ENCODE peak calls at places on chromosomes 7 and 10, in six cellular contexts. One of them, this sample, is unnamed. For H3K4me1, the result is how much of the 10 kb centered on the place peaks cover.

GRCh38 chr10:118966131-118967125 is 63.1 kb upstream of the NANOS1 start:
- DNase-seq in HepG2: no peak
- DNase-seq in esophagus muscularis mucosa: no peak
- DNase-seq in CD4-positive, CD25-positive, alpha-beta regulatory T cell: no peak
- DNase-seq in body of pancreas: no peak
- DNase-seq in GM23248: peak
- DNase-seq in this sample: no peak

GRCh38 chr10:62379394-62379793 is 5.2 kb downstream of the ZNF365 start:
- DNase-seq in HepG2: no peak
- DNase-seq in esophagus muscularis mucosa: no peak
- DNase-seq in CD4-positive, CD25-positive, alpha-beta regulatory T cell: no peak
- DNase-seq in body of pancreas: no peak
- DNase-seq in GM23248: no peak
- DNase-seq in this sample: no peak

GRCh38 chr10:62614389-62615157 is 189.9 kb upstream of the ADO start:
- DNase-seq in HepG2: no peak
- DNase-seq in esophagus muscularis mucosa: peak
- DNase-seq in CD4-positive, CD25-positive, alpha-beta regulatory T cell: no peak
- DNase-seq in body of pancreas: no peak
- DNase-seq in GM23248: peak
- DNase-seq in this sample: no peak

GRCh38 chr7:80902716-80903308 is 16.0 kb downstream of the SEMA3C start:
- DNase-seq in HepG2: no peak
- DNase-seq in esophagus muscularis mucosa: no peak
- DNase-seq in CD4-positive, CD25-positive, alpha-beta regulatory T cell: no peak
- DNase-seq in body of pancreas: no peak
- DNase-seq in GM23248: no peak
- DNase-seq in this sample: no peak

GRCh38 chr7:69403169-69403568 is 195.1 kb upstream of the AUTS2 start:
- DNase-seq in HepG2: no peak
- DNase-seq in esophagus muscularis mucosa: no peak
- DNase-seq in CD4-positive, CD25-positive, alpha-beta regulatory T cell: no peak
- DNase-seq in body of pancreas: no peak
- DNase-seq in GM23248: no peak
- DNase-seq in this sample: no peak

GRCh38 chr10:22253578-22253882 is 35.7 kb upstream of the EBLN1 start:
- DNase-seq in HepG2: no peak
- DNase-seq in esophagus muscularis mucosa: no peak
- DNase-seq in CD4-positive, CD25-positive, alpha-beta regulatory T cell: peak
- DNase-seq in body of pancreas: peak
- DNase-seq in GM23248: peak
- DNase-seq in this sample: peak

GRCh38 chr7:15555385-15555859 is 6.4 kb downstream of the AGMO start:
- DNase-seq in HepG2: peak
- DNase-seq in esophagus muscularis mucosa: no peak
- DNase-seq in CD4-positive, CD25-positive, alpha-beta regulatory T cell: no peak
- DNase-seq in body of pancreas: no peak
- DNase-seq in GM23248: peak
- DNase-seq in this sample: no peak

GRCh38 chr7:112699725-112700513 is 90.3 kb downstream of the TMEM168 start:
- DNase-seq in HepG2: no peak
- DNase-seq in esophagus muscularis mucosa: no peak
- DNase-seq in CD4-positive, CD25-positive, alpha-beta regulatory T cell: no peak
- DNase-seq in body of pancreas: no peak
- DNase-seq in GM23248: no peak
- DNase-seq in this sample: no peak

GRCh38 chr10:3217301-3217700 is 44.7 kb upstream of the PITRM1 start:
- DNase-seq in HepG2: no peak
- DNase-seq in esophagus muscularis mucosa: no peak
- DNase-seq in CD4-positive, CD25-positive, alpha-beta regulatory T cell: no peak
- DNase-seq in body of pancreas: no peak
- DNase-seq in GM23248: peak
- DNase-seq in this sample: no peak

GRCh38 chr7:120942861-120943260 is 7.7 kb upstream of the ING3 start:
- DNase-seq in HepG2: no peak
- DNase-seq in esophagus muscularis mucosa: no peak
- DNase-seq in CD4-positive, CD25-positive, alpha-beta regulatory T cell: no peak
- DNase-seq in body of pancreas: no peak
- DNase-seq in GM23248: no peak
- DNase-seq in this sample: no peak

GRCh38 chr10:24307696-24308476 is 98.9 kb downstream of the KIAA1217 start:
- DNase-seq in HepG2: no peak
- DNase-seq in esophagus muscularis mucosa: no peak
- DNase-seq in CD4-positive, CD25-positive, alpha-beta regulatory T cell: no peak
- DNase-seq in body of pancreas: no peak
- DNase-seq in GM23248: no peak
- DNase-seq in this sample: no peak

GRCh38 chr10:89029785-89030437 is 39.3 kb downstream of the FAS start:
- DNase-seq in HepG2: peak
- DNase-seq in esophagus muscularis mucosa: no peak
- DNase-seq in CD4-positive, CD25-positive, alpha-beta regulatory T cell: peak
- DNase-seq in body of pancreas: peak
- DNase-seq in GM23248: peak
- DNase-seq in this sample: peak

GRCh38 chr10:97800474-97800873 is 28.7 kb upstream of the SFRP5 start:
- DNase-seq in HepG2: no peak
- DNase-seq in esophagus muscularis mucosa: no peak
- DNase-seq in CD4-positive, CD25-positive, alpha-beta regulatory T cell: no peak
- DNase-seq in body of pancreas: no peak
- DNase-seq in GM23248: no peak
- DNase-seq in this sample: no peak

GRCh38 chr7:150879345-150879744 is 27.0 kb downstream of the AOC1 start:
- DNase-seq in HepG2: no peak
- DNase-seq in esophagus muscularis mucosa: peak
- DNase-seq in CD4-positive, CD25-positive, alpha-beta regulatory T cell: no peak
- DNase-seq in body of pancreas: no peak
- DNase-seq in GM23248: no peak
- DNase-seq in this sample: no peak

GRCh38 chr10:102501201-102502028 is 1.1 kb downstream of the ACTR1A start:
- DNase-seq in HepG2: peak
- DNase-seq in esophagus muscularis mucosa: no peak
- DNase-seq in CD4-positive, CD25-positive, alpha-beta regulatory T cell: no peak
- DNase-seq in body of pancreas: no peak
- DNase-seq in GM23248: peak
- DNase-seq in this sample: no peak
- H3K4me1 ChIP-seq in HepG2: under half
- H3K4me1 ChIP-seq in esophagus muscularis mucosa: half or more
- H3K4me1 ChIP-seq in CD4-positive, CD25-positive, alpha-beta regulatory T cell: under half
- H3K4me1 ChIP-seq in body of pancreas: under half
- H3K4me1 ChIP-seq in GM23248: under half
- H3K4me1 ChIP-seq in this sample: under half

GRCh38 chr10:132744839-132745238 is 41.1 kb downstream of the NKX6-2 start:
- DNase-seq in HepG2: no peak
- DNase-seq in esophagus muscularis mucosa: no peak
- DNase-seq in CD4-positive, CD25-positive, alpha-beta regulatory T cell: no peak
- DNase-seq in body of pancreas: no peak
- DNase-seq in GM23248: no peak
- DNase-seq in this sample: no peak
- H3K4me1 ChIP-seq in HepG2: under half
- H3K4me1 ChIP-seq in esophagus muscularis mucosa: under half
- H3K4me1 ChIP-seq in CD4-positive, CD25-positive, alpha-beta regulatory T cell: under half
- H3K4me1 ChIP-seq in body of pancreas: under half
- H3K4me1 ChIP-seq in GM23248: under half
- H3K4me1 ChIP-seq in this sample: under half

DNA sequence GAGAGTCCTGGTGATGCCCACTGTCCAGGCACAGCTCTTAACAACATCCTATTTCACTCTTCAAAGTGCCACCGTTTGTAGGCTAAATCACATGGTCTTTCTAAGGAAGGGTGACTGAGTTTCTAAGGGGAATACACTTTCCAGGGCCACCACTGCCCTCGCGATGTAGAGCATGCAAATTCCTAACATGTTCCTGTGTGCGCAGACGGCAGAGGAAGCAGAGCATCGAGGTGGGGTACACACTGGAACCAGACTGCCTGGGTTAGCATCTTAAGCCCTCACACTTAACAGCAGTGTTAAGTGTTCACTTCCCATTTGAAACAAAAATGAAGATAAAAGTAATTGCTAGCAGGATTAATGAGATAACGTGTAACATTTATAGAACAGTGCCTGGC is 3.0 kb downstream of the VOPP1 start:
- DNase-seq in HepG2: no peak
- DNase-seq in esophagus muscularis mucosa: no peak
- DNase-seq in CD4-positive, CD25-positive, alpha-beta regulatory T cell: no peak
- DNase-seq in body of pancreas: no peak
- DNase-seq in GM23248: no peak
- DNase-seq in this sample: no peak
- H3K4me1 ChIP-seq in HepG2: half or more
- H3K4me1 ChIP-seq in esophagus muscularis mucosa: under half
- H3K4me1 ChIP-seq in CD4-positive, CD25-positive, alpha-beta regulatory T cell: half or more
- H3K4me1 ChIP-seq in body of pancreas: under half
- H3K4me1 ChIP-seq in GM23248: half or more
- H3K4me1 ChIP-seq in this sample: under half

DNA sequence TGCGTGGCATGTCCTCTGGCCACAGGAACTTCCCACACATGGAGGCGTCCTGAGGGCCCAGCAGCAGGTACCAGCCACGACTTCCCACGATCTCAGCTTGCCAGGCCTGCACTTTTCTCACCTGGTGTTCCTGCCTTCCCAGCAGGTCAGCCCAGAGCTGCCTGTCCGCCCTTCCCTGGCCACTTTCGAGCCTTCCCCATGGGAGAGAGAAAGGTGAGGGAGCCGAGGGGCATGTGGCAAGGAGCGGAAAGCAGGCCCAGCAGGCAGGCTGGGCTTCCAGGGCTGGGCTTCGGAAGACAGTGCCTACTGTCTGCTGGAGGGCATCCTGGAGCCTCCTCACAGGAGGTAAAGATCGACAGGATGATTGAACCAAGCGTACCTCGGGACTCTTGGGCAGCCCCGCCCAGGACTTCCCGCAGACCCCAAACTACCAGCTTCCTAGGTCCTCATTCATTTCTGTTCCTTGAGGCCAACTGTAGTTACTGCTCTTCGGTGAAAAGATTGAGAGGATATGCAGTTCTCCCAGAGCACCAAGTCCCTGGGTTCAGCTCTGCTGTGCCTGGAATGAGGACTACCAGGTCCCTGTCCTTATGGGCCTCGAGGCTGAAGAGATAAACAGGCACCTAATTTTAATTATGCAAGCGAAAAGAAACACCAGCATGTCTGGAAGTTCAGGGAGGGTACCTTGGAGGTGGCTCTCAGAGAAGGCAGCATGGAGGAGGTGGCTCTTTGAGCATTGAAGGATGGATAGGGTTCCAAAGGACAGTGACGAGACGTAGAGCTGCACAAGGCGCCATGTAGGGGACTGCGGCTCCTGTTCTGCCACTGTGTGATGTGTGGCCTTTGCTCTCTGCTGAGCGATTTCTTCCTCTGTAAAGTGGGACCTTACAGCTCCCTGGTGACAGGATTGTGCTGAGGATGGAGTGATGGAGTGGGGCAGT is 87.8 kb downstream of the ZMIZ1 start:
- DNase-seq in HepG2: no peak
- DNase-seq in esophagus muscularis mucosa: no peak
- DNase-seq in CD4-positive, CD25-positive, alpha-beta regulatory T cell: no peak
- DNase-seq in body of pancreas: no peak
- DNase-seq in GM23248: no peak
- DNase-seq in this sample: no peak
- H3K4me1 ChIP-seq in HepG2: half or more
- H3K4me1 ChIP-seq in esophagus muscularis mucosa: half or more
- H3K4me1 ChIP-seq in CD4-positive, CD25-positive, alpha-beta regulatory T cell: under half
- H3K4me1 ChIP-seq in body of pancreas: half or more
- H3K4me1 ChIP-seq in GM23248: half or more
- H3K4me1 ChIP-seq in this sample: half or more

GRCh38 chr10:113044015-113044755 is 94.1 kb downstream of the TCF7L2 start:
- DNase-seq in HepG2: no peak
- DNase-seq in esophagus muscularis mucosa: no peak
- DNase-seq in CD4-positive, CD25-positive, alpha-beta regulatory T cell: no peak
- DNase-seq in body of pancreas: no peak
- DNase-seq in GM23248: no peak
- DNase-seq in this sample: no peak
- H3K4me1 ChIP-seq in HepG2: under half
- H3K4me1 ChIP-seq in esophagus muscularis mucosa: half or more
- H3K4me1 ChIP-seq in CD4-positive, CD25-positive, alpha-beta regulatory T cell: under half
- H3K4me1 ChIP-seq in body of pancreas: under half
- H3K4me1 ChIP-seq in GM23248: half or more
- H3K4me1 ChIP-seq in this sample: under half

DNA sequence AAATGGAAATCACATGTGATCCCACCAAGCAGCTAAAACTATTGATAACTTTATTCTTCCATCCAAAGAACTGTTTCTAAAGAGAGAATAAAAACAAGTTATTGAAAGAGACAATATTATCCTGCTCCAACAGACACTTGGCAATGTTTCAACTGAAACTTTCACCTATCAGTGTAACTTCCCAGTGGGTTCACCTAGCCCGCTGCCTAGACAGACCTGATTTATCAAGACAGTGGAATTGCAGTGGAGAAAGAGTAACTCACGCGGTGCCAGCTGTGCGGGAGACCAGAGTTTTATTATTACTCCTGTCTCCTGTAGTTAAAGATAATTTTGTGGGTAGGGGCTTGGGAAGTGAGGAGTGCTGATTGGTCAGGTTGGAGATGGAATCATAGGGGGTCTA is 199.8 kb downstream of the AHR start:
- DNase-seq in HepG2: no peak
- DNase-seq in esophagus muscularis mucosa: no peak
- DNase-seq in CD4-positive, CD25-positive, alpha-beta regulatory T cell: no peak
- DNase-seq in body of pancreas: no peak
- DNase-seq in GM23248: no peak
- DNase-seq in this sample: no peak
- H3K4me1 ChIP-seq in HepG2: under half
- H3K4me1 ChIP-seq in esophagus muscularis mucosa: under half
- H3K4me1 ChIP-seq in CD4-positive, CD25-positive, alpha-beta regulatory T cell: under half
- H3K4me1 ChIP-seq in body of pancreas: under half
- H3K4me1 ChIP-seq in GM23248: under half
- H3K4me1 ChIP-seq in this sample: under half

GRCh38 chr10:29315814-29316213 is 26.9 kb downstream of the LYZL1 start:
- DNase-seq in HepG2: no peak
- DNase-seq in esophagus muscularis mucosa: peak
- DNase-seq in CD4-positive, CD25-positive, alpha-beta regulatory T cell: no peak
- DNase-seq in body of pancreas: no peak
- DNase-seq in GM23248: no peak
- DNase-seq in this sample: no peak
- H3K4me1 ChIP-seq in HepG2: half or more
- H3K4me1 ChIP-seq in esophagus muscularis mucosa: under half
- H3K4me1 ChIP-seq in CD4-positive, CD25-positive, alpha-beta regulatory T cell: under half
- H3K4me1 ChIP-seq in body of pancreas: under half
- H3K4me1 ChIP-seq in GM23248: under half
- H3K4me1 ChIP-seq in this sample: under half

This sample was measured in upper lobe of right lung.